ENCODE peak calls at places on chromosome 11, in nine cellular contexts. One of them, this sample, is unnamed.

GRCh38 chr11:89420981-89421380 is 70.2 kb downstream of the NOX4 start:
- DNase-seq in lower lobe of right lung: no peak
- DNase-seq in CD8-positive, alpha-beta T cell: no peak
- DNase-seq in thoracic aorta: no peak
- DNase-seq in Peyer's patch: no peak
- DNase-seq in testis: no peak
- DNase-seq in ovary: no peak
- DNase-seq in tibial nerve: no peak
- DNase-seq in brain microvascular endothelial cell: no peak
- DNase-seq in this sample: no peak

GRCh38 chr11:93033093-93033492 is 63.6 kb downstream of the MTNR1B start:
- DNase-seq in lower lobe of right lung: no peak
- DNase-seq in CD8-positive, alpha-beta T cell: no peak
- DNase-seq in thoracic aorta: no peak
- DNase-seq in Peyer's patch: no peak
- DNase-seq in testis: no peak
- DNase-seq in ovary: no peak
- DNase-seq in tibial nerve: no peak
- DNase-seq in brain microvascular endothelial cell: no peak
- DNase-seq in this sample: no peak

GRCh38 chr11:81203876-81204275 is 1529.8 kb downstream of the FAM181B start:
- DNase-seq in lower lobe of right lung: no peak
- DNase-seq in CD8-positive, alpha-beta T cell: no peak
- DNase-seq in thoracic aorta: no peak
- DNase-seq in Peyer's patch: no peak
- DNase-seq in testis: no peak
- DNase-seq in ovary: no peak
- DNase-seq in tibial nerve: no peak
- DNase-seq in brain microvascular endothelial cell: peak
- DNase-seq in this sample: no peak

GRCh38 chr11:64536396-64536935 is 54.6 kb upstream of the SLC22A12 start:
- DNase-seq in lower lobe of right lung: peak
- DNase-seq in CD8-positive, alpha-beta T cell: no peak
- DNase-seq in thoracic aorta: no peak
- DNase-seq in Peyer's patch: peak
- DNase-seq in testis: no peak
- DNase-seq in ovary: no peak
- DNase-seq in tibial nerve: no peak
- DNase-seq in brain microvascular endothelial cell: no peak
- DNase-seq in this sample: no peak

GRCh38 chr11:10538924-10539323 is 2.1 kb downstream of the RNF141 start:
- DNase-seq in lower lobe of right lung: no peak
- DNase-seq in CD8-positive, alpha-beta T cell: no peak
- DNase-seq in thoracic aorta: no peak
- DNase-seq in Peyer's patch: no peak
- DNase-seq in testis: no peak
- DNase-seq in ovary: no peak
- DNase-seq in tibial nerve: no peak
- DNase-seq in brain microvascular endothelial cell: no peak
- DNase-seq in this sample: no peak

GRCh38 chr11:109033627-109034340 is 368.9 kb downstream of the DDX10 start:
- DNase-seq in lower lobe of right lung: no peak
- DNase-seq in CD8-positive, alpha-beta T cell: no peak
- DNase-seq in thoracic aorta: no peak
- DNase-seq in Peyer's patch: no peak
- DNase-seq in testis: no peak
- DNase-seq in ovary: no peak
- DNase-seq in tibial nerve: no peak
- DNase-seq in brain microvascular endothelial cell: peak
- DNase-seq in this sample: no peak

GRCh38 chr11:73198677-73199076 is 19.4 kb upstream of the P2RY2 start:
- DNase-seq in lower lobe of right lung: no peak
- DNase-seq in CD8-positive, alpha-beta T cell: no peak
- DNase-seq in thoracic aorta: no peak
- DNase-seq in Peyer's patch: peak
- DNase-seq in testis: no peak
- DNase-seq in ovary: no peak
- DNase-seq in tibial nerve: no peak
- DNase-seq in brain microvascular endothelial cell: peak
- DNase-seq in this sample: no peak

GRCh38 chr11:129148487-129148886 is 43.6 kb downstream of the ARHGAP32 start:
- DNase-seq in lower lobe of right lung: no peak
- DNase-seq in CD8-positive, alpha-beta T cell: no peak
- DNase-seq in thoracic aorta: no peak
- DNase-seq in Peyer's patch: no peak
- DNase-seq in testis: no peak
- DNase-seq in ovary: no peak
- DNase-seq in tibial nerve: no peak
- DNase-seq in brain microvascular endothelial cell: no peak
- DNase-seq in this sample: no peak

GRCh38 chr11:25423436-25424184 is 908.3 kb upstream of the ANO3 start:
- DNase-seq in lower lobe of right lung: no peak
- DNase-seq in CD8-positive, alpha-beta T cell: no peak
- DNase-seq in thoracic aorta: no peak
- DNase-seq in Peyer's patch: no peak
- DNase-seq in testis: no peak
- DNase-seq in ovary: no peak
- DNase-seq in tibial nerve: no peak
- DNase-seq in brain microvascular endothelial cell: peak
- DNase-seq in this sample: no peak

GRCh38 chr11:86803641-86804040 is 3.3 kb downstream of the PRSS23 start:
- DNase-seq in lower lobe of right lung: no peak
- DNase-seq in CD8-positive, alpha-beta T cell: no peak
- DNase-seq in thoracic aorta: no peak
- DNase-seq in Peyer's patch: no peak
- DNase-seq in testis: no peak
- DNase-seq in ovary: no peak
- DNase-seq in tibial nerve: no peak
- DNase-seq in brain microvascular endothelial cell: no peak
- DNase-seq in this sample: no peak

GRCh38 chr11:86802146-86802545 is 1.8 kb downstream of the PRSS23 start:
- DNase-seq in lower lobe of right lung: no peak
- DNase-seq in CD8-positive, alpha-beta T cell: no peak
- DNase-seq in thoracic aorta: no peak
- DNase-seq in Peyer's patch: no peak
- DNase-seq in testis: no peak
- DNase-seq in ovary: no peak
- DNase-seq in tibial nerve: no peak
- DNase-seq in brain microvascular endothelial cell: no peak
- DNase-seq in this sample: no peak

GRCh38 chr11:86800956-86801264 is 568 bp downstream of the PRSS23 start:
- DNase-seq in lower lobe of right lung: no peak
- DNase-seq in CD8-positive, alpha-beta T cell: no peak
- DNase-seq in thoracic aorta: no peak
- DNase-seq in Peyer's patch: no peak
- DNase-seq in testis: no peak
- DNase-seq in ovary: no peak
- DNase-seq in tibial nerve: no peak
- DNase-seq in brain microvascular endothelial cell: no peak
- DNase-seq in this sample: no peak

GRCh38 chr11:86803136-86803535 is 2.8 kb downstream of the PRSS23 start:
- DNase-seq in lower lobe of right lung: no peak
- DNase-seq in CD8-positive, alpha-beta T cell: no peak
- DNase-seq in thoracic aorta: no peak
- DNase-seq in Peyer's patch: no peak
- DNase-seq in testis: no peak
- DNase-seq in ovary: no peak
- DNase-seq in tibial nerve: no peak
- DNase-seq in brain microvascular endothelial cell: no peak
- DNase-seq in this sample: no peak

GRCh38 chr11:86802601-86803051 is 2.3 kb downstream of the PRSS23 start:
- DNase-seq in lower lobe of right lung: no peak
- DNase-seq in CD8-positive, alpha-beta T cell: no peak
- DNase-seq in thoracic aorta: no peak
- DNase-seq in Peyer's patch: peak
- DNase-seq in testis: peak
- DNase-seq in ovary: no peak
- DNase-seq in tibial nerve: no peak
- DNase-seq in brain microvascular endothelial cell: no peak
- DNase-seq in this sample: no peak
- TF ChIP-seq CTCF in lower lobe of right lung: peak
- TF ChIP-seq CTCF in CD8-positive, alpha-beta T cell: no peak
- TF ChIP-seq CTCF in thoracic aorta: peak
- TF ChIP-seq CTCF in Peyer's patch: peak
- TF ChIP-seq CTCF in testis: peak
- TF ChIP-seq CTCF in ovary: peak
- TF ChIP-seq CTCF in tibial nerve: peak
- TF ChIP-seq CTCF in brain microvascular endothelial cell: peak
- TF ChIP-seq CTCF in this sample: peak

GRCh38 chr11:1498262-1498661 is 11.7 kb upstream of the MOB2 start:
- DNase-seq in lower lobe of right lung: peak
- DNase-seq in CD8-positive, alpha-beta T cell: no peak
- DNase-seq in thoracic aorta: no peak
- DNase-seq in Peyer's patch: no peak
- DNase-seq in testis: no peak
- DNase-seq in ovary: no peak
- DNase-seq in tibial nerve: no peak
- DNase-seq in brain microvascular endothelial cell: no peak
- DNase-seq in this sample: peak
- H3K27ac ChIP-seq in lower lobe of right lung: no peak
- H3K27ac ChIP-seq in CD8-positive, alpha-beta T cell: no peak
- H3K27ac ChIP-seq in thoracic aorta: no peak
- H3K27ac ChIP-seq in Peyer's patch: no peak
- H3K27ac ChIP-seq in testis: no peak
- H3K27ac ChIP-seq in ovary: no peak
- H3K27ac ChIP-seq in tibial nerve: no peak
- H3K27ac ChIP-seq in brain microvascular endothelial cell: no peak
- H3K27ac ChIP-seq in this sample: no peak

GRCh38 chr11:103110406-103110805 is 1.2 kb downstream of the DYNC2H1 start:
- DNase-seq in lower lobe of right lung: no peak
- DNase-seq in CD8-positive, alpha-beta T cell: no peak
- DNase-seq in thoracic aorta: no peak
- DNase-seq in Peyer's patch: no peak
- DNase-seq in testis: no peak
- DNase-seq in ovary: no peak
- DNase-seq in tibial nerve: no peak
- DNase-seq in brain microvascular endothelial cell: peak
- DNase-seq in this sample: no peak
- TF ChIP-seq CTCF in lower lobe of right lung: peak
- TF ChIP-seq CTCF in CD8-positive, alpha-beta T cell: no peak
- TF ChIP-seq CTCF in thoracic aorta: no peak
- TF ChIP-seq CTCF in Peyer's patch: no peak
- TF ChIP-seq CTCF in testis: no peak
- TF ChIP-seq CTCF in ovary: no peak
- TF ChIP-seq CTCF in tibial nerve: no peak
- TF ChIP-seq CTCF in brain microvascular endothelial cell: peak
- TF ChIP-seq CTCF in this sample: no peak

DNA sequence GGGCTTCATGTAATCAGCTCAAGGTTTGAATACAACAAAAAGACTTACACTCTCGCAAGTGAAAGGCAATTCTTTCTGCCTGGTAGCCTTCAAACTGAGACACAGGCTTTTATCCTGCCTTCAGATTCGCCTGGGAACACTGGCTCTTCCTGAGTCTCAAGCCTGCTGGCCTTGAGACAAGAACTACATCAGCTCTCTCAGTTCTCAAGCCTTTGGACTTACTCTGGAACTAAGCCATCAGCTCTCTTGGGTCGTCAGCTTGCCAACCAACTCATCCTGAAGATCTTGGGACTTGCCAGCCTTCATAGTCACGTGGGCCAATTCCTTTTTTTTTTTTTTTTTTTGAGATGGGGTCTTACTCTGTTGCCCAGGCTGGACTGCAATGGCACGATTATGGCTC is 35.7 kb upstream of the LRRC10B start:
- DNase-seq in lower lobe of right lung: no peak
- DNase-seq in CD8-positive, alpha-beta T cell: no peak
- DNase-seq in thoracic aorta: no peak
- DNase-seq in Peyer's patch: no peak
- DNase-seq in testis: peak
- DNase-seq in ovary: peak
- DNase-seq in tibial nerve: peak
- DNase-seq in brain microvascular endothelial cell: no peak
- DNase-seq in this sample: peak
- H3K27ac ChIP-seq in lower lobe of right lung: peak
- H3K27ac ChIP-seq in CD8-positive, alpha-beta T cell: no peak
- H3K27ac ChIP-seq in thoracic aorta: peak
- H3K27ac ChIP-seq in Peyer's patch: peak
- H3K27ac ChIP-seq in testis: peak
- H3K27ac ChIP-seq in ovary: no peak
- H3K27ac ChIP-seq in tibial nerve: peak
- H3K27ac ChIP-seq in brain microvascular endothelial cell: no peak
- H3K27ac ChIP-seq in this sample: peak

DNA sequence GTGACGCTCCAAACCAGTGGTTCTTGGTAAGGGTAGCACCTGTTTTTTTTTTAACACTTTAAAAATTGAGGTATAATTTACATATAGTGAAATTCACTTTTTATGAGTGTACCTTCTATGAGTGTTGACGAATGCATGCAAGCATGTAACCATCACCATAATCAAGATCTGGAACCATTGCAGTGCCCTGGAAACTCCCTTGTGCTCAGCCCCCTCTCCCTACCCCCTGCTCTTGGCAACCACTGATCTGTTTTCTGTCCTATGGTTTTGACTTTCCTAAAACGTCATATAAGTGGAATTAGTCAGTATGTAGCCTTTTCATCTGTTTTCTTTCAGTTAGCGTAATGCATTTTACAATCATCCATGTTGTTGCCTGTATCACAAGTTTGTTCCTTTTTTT is 212.2 kb downstream of the GRIK4 start:
- DNase-seq in lower lobe of right lung: no peak
- DNase-seq in CD8-positive, alpha-beta T cell: no peak
- DNase-seq in thoracic aorta: no peak
- DNase-seq in Peyer's patch: no peak
- DNase-seq in testis: no peak
- DNase-seq in ovary: no peak
- DNase-seq in tibial nerve: no peak
- DNase-seq in brain microvascular endothelial cell: no peak
- DNase-seq in this sample: no peak
- TF ChIP-seq CTCF in lower lobe of right lung: no peak
- TF ChIP-seq CTCF in CD8-positive, alpha-beta T cell: no peak
- TF ChIP-seq CTCF in thoracic aorta: no peak
- TF ChIP-seq CTCF in Peyer's patch: no peak
- TF ChIP-seq CTCF in testis: no peak
- TF ChIP-seq CTCF in ovary: no peak
- TF ChIP-seq CTCF in tibial nerve: no peak
- TF ChIP-seq CTCF in brain microvascular endothelial cell: no peak
- TF ChIP-seq CTCF in this sample: no peak